ENCODE peak calls at places on chromosomes 16 and 17, in seven cellular contexts. G is neuronal stem cell, U is IMR-90, O is mesendoderm, Z is mesenchymal stem cell, L is trophoblast cell, K is H1. A is an unnamed sample.

GRCh38 chr17:57535652-57536018 is 209.5 kb downstream of the CCDC182 start:
- DNase-seq in G (no peak), U (no peak), O (no peak), Z (no peak), L (no peak), K (no peak), A (no peak)

GRCh38 chr17:48241131-48241591 is 133.6 kb downstream of the SNX11 start:
- DNase-seq in G (no peak), U (peak; percentile 42), O (peak; percentile 81), Z (peak; percentile 77), L (peak; percentile 5), K (no peak), A (no peak)

GRCh38 chr17:63446218-63446980 is at the start of gene CYB561:
- DNase-seq in G (peak; percentile 62), U (peak; percentile 29), O (peak; percentile 81), Z (peak; percentile 57), L (peak; percentile 89), K (no peak), A (no peak)

GRCh38 chr16:22786284-22786683 is 27.7 kb upstream of the HS3ST2 start:
- DNase-seq in G (no peak), U (no peak), O (no peak), Z (no peak), L (no peak), K (no peak), A (no peak)

GRCh38 chr17:77328823-77329740 is 188.3 kb downstream of the SEC14L1 start:
- DNase-seq in G (no peak), U (no peak), O (no peak), Z (no peak), L (no peak), K (no peak), A (peak; percentile 36)

GRCh38 chr16:88068476-88069396 is 117.5 kb downstream of the BANP start:
- DNase-seq in G (no peak), U (no peak), O (no peak), Z (no peak), L (no peak), K (no peak), A (no peak)

GRCh38 chr17:50953831-50954601 is 87.9 kb upstream of the TOB1 start:
- DNase-seq in G (no peak), U (peak; percentile 82), O (peak; percentile 69), Z (peak; percentile 89), L (peak; percentile 40), K (no peak), A (peak; percentile 93)

GRCh38 chr17:64154321-64155089 is 24.6 kb upstream of the ERN1 start:
- DNase-seq in G (no peak), U (no peak), O (no peak), Z (no peak), L (no peak), K (no peak), A (no peak)

GRCh38 chr16:19655242-19655777 is 62.7 kb downstream of the KNOP1 start:
- DNase-seq in G (no peak), U (no peak), O (no peak), Z (no peak), L (no peak), K (no peak), A (no peak)

GRCh38 chr16:23826528-23827244 is 9.1 kb upstream of the PRKCB start:
- DNase-seq in G (no peak), U (no peak), O (no peak), Z (no peak), L (no peak), K (no peak), A (no peak)

GRCh38 chr17:15981646-15982580 is 17.6 kb downstream of the ZSWIM7 start:
- DNase-seq in G (no peak), U (peak; percentile 84), O (peak; percentile 19), Z (peak; percentile 80), L (peak; percentile 74), K (no peak), A (no peak)

GRCh38 chr17:41532947-41533570 is 5.0 kb upstream of the KRT19 start:
- DNase-seq in G (no peak), U (no peak), O (no peak), Z (no peak), L (no peak), K (no peak), A (no peak)

GRCh38 chr16:56841233-56841632 is 23.8 kb upstream of the SLC12A3 start:
- DNase-seq in G (no peak), U (peak; percentile 69), O (no peak), Z (no peak), L (no peak), K (no peak), A (no peak)

GRCh38 chr17:80026359-80027042 is 9.2 kb downstream of the TBC1D16 start:
- DNase-seq in G (no peak), U (no peak), O (no peak), Z (no peak), L (no peak), K (no peak), A (no peak)

GRCh38 chr17:22273308-22273707 is 581.0 kb downstream of the KCNJ18 start:
- DNase-seq in G (no peak), U (no peak), O (no peak), Z (no peak), L (no peak), K (no peak), A (no peak)

GRCh38 chr16:53991181-53992056 is 287.5 kb downstream of the FTO start:
- DNase-seq in G (no peak), U (peak; percentile 75), O (peak; percentile 8), Z (peak; percentile 72), L (no peak), K (no peak), A (no peak)

GRCh38 chr17:11086623-11087022 is 154.4 kb upstream of the SHISA6 start:
- DNase-seq in G (no peak), U (no peak), O (no peak), Z (no peak), L (no peak), K (no peak), A (no peak)
- H3K18ac ChIP-seq in G (no peak overlapping the region), U (no peak overlapping the region), O (no peak overlapping the region), Z (no peak overlapping the region), L (no peak overlapping the region), K (no peak overlapping the region), A (no peak overlapping the region)

GRCh38 chr17:19457046-19457445 is 46.0 kb downstream of the RNF112 start:
- DNase-seq in G (no peak), U (no peak), O (no peak), Z (no peak), L (no peak), K (no peak), A (no peak)

GRCh38 chr17:19457830-19458271 is 46.8 kb downstream of the RNF112 start:
- DNase-seq in G (no peak), U (no peak), O (peak; percentile 94), Z (no peak), L (no peak), K (no peak), A (peak; percentile 78)

GRCh38 chr17:19453296-19453695 is 42.3 kb downstream of the RNF112 start:
- DNase-seq in G (no peak), U (no peak), O (no peak), Z (no peak), L (no peak), K (no peak), A (no peak)

GRCh38 chr17:19454074-19454473 is 43.0 kb downstream of the RNF112 start:
- DNase-seq in G (no peak), U (no peak), O (peak; percentile 67), Z (no peak), L (no peak), K (no peak), A (no peak)

GRCh38 chr17:19456016-19456927 is 45.2 kb downstream of the RNF112 start:
- DNase-seq in G (no peak), U (no peak), O (peak; percentile 91), Z (no peak), L (peak; percentile 77), K (no peak), A (no peak)
- H3K9ac ChIP-seq in G (no peak overlapping the region), U (no peak overlapping the region), O (peak overlapping the region; percentile 85), Z (no peak overlapping the region), L (no peak overlapping the region), K (no peak overlapping the region), A (no peak overlapping the region)

DNA sequence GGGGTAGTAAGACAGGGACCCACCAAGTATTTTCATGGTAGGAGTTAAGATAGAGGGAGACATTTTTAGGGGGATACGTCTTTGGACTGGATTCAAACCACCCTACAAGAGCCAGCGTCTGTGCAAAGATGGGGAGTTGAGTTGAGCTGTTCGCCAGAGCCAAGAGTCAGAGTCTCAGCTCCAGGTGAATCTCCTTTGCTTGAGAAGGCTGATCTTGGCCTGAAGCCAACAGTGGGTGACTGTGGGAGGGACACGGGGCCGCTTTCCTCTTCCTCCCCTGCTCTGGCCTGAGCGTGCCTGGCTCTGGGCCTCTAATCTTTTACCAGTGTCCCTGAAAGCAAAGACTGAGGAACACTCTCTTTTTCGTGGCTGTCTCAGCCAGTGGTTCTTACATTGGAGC is 5.4 kb downstream of the TLE7 start:
- DNase-seq in G (no peak), U (no peak), O (no peak), Z (no peak), L (no peak), K (no peak), A (no peak)
- H3K18ac ChIP-seq in G (no peak overlapping the region), U (no peak overlapping the region), O (no peak overlapping the region), Z (no peak overlapping the region), L (no peak overlapping the region), K (no peak overlapping the region), A (no peak overlapping the region)

GRCh38 chr17:30290077-30290476 is 1.7 kb downstream of the BLMH start:
- DNase-seq in G (no peak), U (no peak), O (no peak), Z (no peak), L (no peak), K (no peak), A (no peak)
- H3K9ac ChIP-seq in G (no peak overlapping the region), U (no peak overlapping the region), O (peak overlapping the region; percentile 11), Z (peak overlapping the region; percentile 89), L (no peak overlapping the region), K (no peak overlapping the region), A (no peak overlapping the region)

GRCh38 chr17:42796066-42796758 is 2.3 kb downstream of the COA3 start:
- DNase-seq in G (no peak), U (no peak), O (no peak), Z (no peak), L (no peak), K (no peak), A (no peak)

GRCh38 chr17:42792545-42792944 is 6.0 kb downstream of the COA3 start:
- DNase-seq in G (no peak), U (no peak), O (no peak), Z (no peak), L (no peak), K (no peak), A (no peak)

GRCh38 chr17:42795465-42795864 is 3.0 kb downstream of the COA3 start:
- DNase-seq in G (no peak), U (no peak), O (no peak), Z (no peak), L (no peak), K (no peak), A (no peak)

GRCh38 chr17:42797067-42798007 is 1.2 kb downstream of the COA3 start:
- DNase-seq in G (no peak), U (no peak), O (no peak), Z (no peak), L (no peak), K (no peak), A (no peak)

DNA sequence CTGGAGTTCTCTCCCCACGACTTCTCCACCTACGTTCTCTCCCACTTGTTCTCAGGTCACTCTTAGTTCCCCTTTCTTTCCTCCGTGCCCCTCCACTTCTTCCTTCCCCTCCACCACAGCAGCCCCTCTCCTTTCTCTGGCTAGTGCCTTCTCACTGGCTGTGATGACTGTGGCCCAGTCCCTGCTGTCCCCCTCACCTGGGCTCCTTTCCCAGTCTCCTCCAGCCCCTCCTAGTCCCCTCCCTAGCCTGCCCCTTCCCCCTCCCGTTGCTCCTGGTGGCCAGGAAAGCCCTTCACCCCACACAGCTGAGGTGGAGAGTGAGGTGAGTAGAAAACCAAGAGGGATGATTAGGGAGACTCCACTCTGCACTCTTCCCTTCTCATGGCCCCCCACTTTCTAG is 3.4 kb downstream of the COA3 start:
- DNase-seq in G (no peak), U (no peak), O (no peak), Z (no peak), L (no peak), K (no peak), A (no peak)
- H3K18ac ChIP-seq in G (no peak overlapping the region), U (no peak overlapping the region), O (no peak overlapping the region), Z (no peak overlapping the region), L (no peak overlapping the region), K (no peak overlapping the region), A (no peak overlapping the region)

A was measured in H9.